ENCODE peak calls at places on chromosomes 2 and 18, in eight cellular contexts. T, V, W, L, B, D, Y and H are unnamed samples.

GRCh38 chr18:61464551-61465102 is 131.4 kb downstream of the CDH20 start:
- DNase-seq in Y (no peak), B (no peak), V (no peak), T (no peak), D (no peak), W (no peak), L (no peak), H (no peak)

GRCh38 chr2:170493698-170494097 is 221.4 kb upstream of the SP5 start:
- DNase-seq in B (no peak), D (no peak), L (no peak), V (no peak), W (no peak), Y (no peak), T (peak; percentile 54), H (no peak)

GRCh38 chr2:156537147-156537546 is 101.0 kb downstream of the GPD2 start:
- DNase-seq in D (no peak), Y (no peak), T (peak; percentile 12), V (no peak), W (no peak), B (no peak), L (no peak), H (no peak)

GRCh38 chr2:221203138-221203537 is 369.0 kb downstream of the EPHA4 start:
- DNase-seq in L (no peak), D (no peak), T (no peak), V (no peak), Y (no peak), B (no peak), W (no peak), H (no peak)

GRCh38 chr2:113895301-113895700 is 5.4 kb downstream of the ACTR3 start:
- DNase-seq in T (no peak), Y (no peak), W (no peak), L (peak; percentile 42), B (no peak), V (no peak), D (no peak), H (no peak)

GRCh38 chr18:49025767-49026500 is 75.2 kb upstream of the SMAD7 start:
- DNase-seq in T (no peak), L (no peak), Y (no peak), V (no peak), D (no peak), B (peak; percentile 69), W (no peak), H (peak; percentile 82)

GRCh38 chr2:136238552-136239346 is 120.8 kb upstream of the CXCR4 start:
- DNase-seq in B (no peak), V (no peak), Y (no peak), T (peak; percentile 59), D (no peak), W (no peak), L (peak; percentile 73), H (no peak)

GRCh38 chr2:193461431-193461946 is 1266.8 kb upstream of the TMEFF2 start:
- DNase-seq in Y (no peak), L (no peak), D (peak; percentile 2), T (no peak), B (no peak), W (no peak), V (no peak), H (no peak)

GRCh38 chr2:241373449-241373848 is 17.4 kb downstream of the FARP2 start:
- DNase-seq in B (no peak), L (no peak), T (no peak), D (no peak), W (no peak), Y (no peak), V (no peak), H (no peak)

GRCh38 chr18:69109686-69110085 is 291.0 kb upstream of the DOK6 start:
- DNase-seq in D (no peak), B (no peak), T (peak; percentile 9), V (no peak), W (no peak), Y (no peak), L (no peak), H (no peak)

GRCh38 chr18:42271656-42272355 is 316.8 kb downstream of the PIK3C3 start:
- DNase-seq in B (no peak), V (no peak), Y (no peak), D (no peak), L (no peak), T (no peak), W (no peak), H (no peak)